ENCODE peak calls at places on chromosomes 4 and X, in six cellular contexts. One of them, this sample, is unnamed.

GRCh38 chr4:148834804-148835598 is 392.8 kb upstream of the NR3C2 start:
- DNase-seq in stomach: no peak
- DNase-seq in hepatocyte: peak
- DNase-seq in AG10803: peak
- DNase-seq in HL-60: peak
- DNase-seq in fibroblast of villous mesenchyme: peak
- DNase-seq in this sample: peak

GRCh38 chrX:44459501-44459900 is 83.2 kb downstream of the FUNDC1 start:
- DNase-seq in stomach: no peak
- DNase-seq in hepatocyte: no peak
- DNase-seq in AG10803: no peak
- DNase-seq in HL-60: no peak
- DNase-seq in fibroblast of villous mesenchyme: no peak
- DNase-seq in this sample: no peak

GRCh38 chr4:4859010-4859798 is at the start of gene MSX1:
- DNase-seq in stomach: peak
- DNase-seq in hepatocyte: peak
- DNase-seq in AG10803: peak
- DNase-seq in HL-60: peak
- DNase-seq in fibroblast of villous mesenchyme: peak
- DNase-seq in this sample: peak

GRCh38 chr4:101865501-101866062 is 75.1 kb downstream of the BANK1 start:
- DNase-seq in stomach: no peak
- DNase-seq in hepatocyte: peak
- DNase-seq in AG10803: peak
- DNase-seq in HL-60: no peak
- DNase-seq in fibroblast of villous mesenchyme: peak
- DNase-seq in this sample: peak

GRCh38 chr4:120927758-120928409 is 5.4 kb upstream of the PRDM5 start:
- DNase-seq in stomach: no peak
- DNase-seq in hepatocyte: no peak
- DNase-seq in AG10803: peak
- DNase-seq in HL-60: no peak
- DNase-seq in fibroblast of villous mesenchyme: no peak
- DNase-seq in this sample: no peak

GRCh38 chrX:17174671-17175070 is 200.3 kb upstream of the NHS start:
- DNase-seq in stomach: no peak
- DNase-seq in hepatocyte: no peak
- DNase-seq in AG10803: no peak
- DNase-seq in HL-60: no peak
- DNase-seq in fibroblast of villous mesenchyme: no peak
- DNase-seq in this sample: no peak

GRCh38 chrX:129983575-129984131 is 1.2 kb downstream of the BCORL1 start:
- DNase-seq in stomach: no peak
- DNase-seq in hepatocyte: no peak
- DNase-seq in AG10803: no peak
- DNase-seq in HL-60: no peak
- DNase-seq in fibroblast of villous mesenchyme: peak
- DNase-seq in this sample: no peak

GRCh38 chr4:57631147-57631546 is 521.0 kb upstream of the IGFBP7 start:
- DNase-seq in stomach: no peak
- DNase-seq in hepatocyte: no peak
- DNase-seq in AG10803: no peak
- DNase-seq in HL-60: no peak
- DNase-seq in fibroblast of villous mesenchyme: no peak
- DNase-seq in this sample: no peak

GRCh38 chr4:154406022-154406835 is 85.4 kb downstream of the DCHS2 start:
- DNase-seq in stomach: no peak
- DNase-seq in hepatocyte: no peak
- DNase-seq in AG10803: no peak
- DNase-seq in HL-60: peak
- DNase-seq in fibroblast of villous mesenchyme: no peak
- DNase-seq in this sample: no peak

GRCh38 chr4:156615066-156615514 is 356.5 kb downstream of the PDGFC start:
- DNase-seq in stomach: no peak
- DNase-seq in hepatocyte: no peak
- DNase-seq in AG10803: peak
- DNase-seq in HL-60: no peak
- DNase-seq in fibroblast of villous mesenchyme: peak
- DNase-seq in this sample: peak

GRCh38 chr4:1294891-1295290 is 5.2 kb downstream of the MAEA start:
- DNase-seq in stomach: no peak
- DNase-seq in hepatocyte: no peak
- DNase-seq in AG10803: no peak
- DNase-seq in HL-60: no peak
- DNase-seq in fibroblast of villous mesenchyme: no peak
- DNase-seq in this sample: no peak

GRCh38 chrX:110310896-110311295 is 7.0 kb downstream of the AMMECR1 start:
- DNase-seq in stomach: no peak
- DNase-seq in hepatocyte: peak
- DNase-seq in AG10803: no peak
- DNase-seq in HL-60: no peak
- DNase-seq in fibroblast of villous mesenchyme: peak
- DNase-seq in this sample: no peak

DNA sequence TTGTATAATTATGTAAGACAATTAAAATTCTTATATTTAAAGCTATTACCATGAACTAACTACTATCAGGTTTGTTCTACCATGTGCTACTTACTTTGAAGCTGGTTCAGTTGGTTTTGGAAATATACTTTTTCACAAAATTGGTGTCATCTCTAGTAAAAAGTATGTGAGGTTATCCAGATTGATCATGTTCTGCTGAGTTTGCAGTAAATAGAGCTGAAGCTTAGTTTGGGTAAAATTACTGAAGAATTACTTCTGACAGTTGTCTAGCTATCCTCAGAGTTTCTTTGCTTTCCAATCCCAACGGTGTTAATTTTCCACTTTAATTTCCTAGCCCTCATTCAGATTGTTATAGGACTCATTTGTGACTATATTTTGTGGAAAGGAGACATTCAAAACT is 184.2 kb downstream of the FAT4 start:
- DNase-seq in stomach: no peak
- DNase-seq in hepatocyte: no peak
- DNase-seq in AG10803: no peak
- DNase-seq in HL-60: no peak
- DNase-seq in fibroblast of villous mesenchyme: no peak
- DNase-seq in this sample: no peak
- TF ChIP-seq CTCF in stomach: no peak
- TF ChIP-seq CTCF in hepatocyte: no peak
- TF ChIP-seq CTCF in AG10803: no peak
- TF ChIP-seq CTCF in HL-60: no peak
- TF ChIP-seq CTCF in fibroblast of villous mesenchyme: no peak
- TF ChIP-seq CTCF in this sample: no peak

DNA sequence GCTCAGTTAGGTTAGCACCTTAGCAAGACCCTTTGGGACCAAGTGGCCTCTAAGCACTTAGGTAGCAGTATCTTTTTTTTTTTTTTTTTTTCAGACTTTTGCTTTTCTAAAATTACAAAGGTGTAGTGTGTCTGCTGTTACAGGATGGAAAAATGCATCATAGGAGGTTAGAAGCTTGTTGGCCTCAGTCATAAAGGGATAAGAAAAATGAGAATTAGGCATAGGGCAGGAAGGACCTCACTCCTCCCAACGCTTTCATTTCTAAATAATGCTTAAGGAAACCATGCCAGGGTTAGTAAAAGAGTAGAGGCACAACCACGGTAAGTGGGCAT is 148.4 kb upstream of the PLAC1 start:
- DNase-seq in stomach: no peak
- DNase-seq in hepatocyte: no peak
- DNase-seq in AG10803: no peak
- DNase-seq in HL-60: no peak
- DNase-seq in fibroblast of villous mesenchyme: no peak
- DNase-seq in this sample: no peak
- H3K4me3 ChIP-seq in stomach: peak
- H3K4me3 ChIP-seq in hepatocyte: no peak
- H3K4me3 ChIP-seq in AG10803: peak
- H3K4me3 ChIP-seq in HL-60: no peak
- H3K4me3 ChIP-seq in fibroblast of villous mesenchyme: peak
- H3K4me3 ChIP-seq in this sample: peak

GRCh38 chrX:41180194-41180902 is 95.1 kb downstream of the USP9X start:
- DNase-seq in stomach: peak
- DNase-seq in hepatocyte: peak
- DNase-seq in AG10803: peak
- DNase-seq in HL-60: peak
- DNase-seq in fibroblast of villous mesenchyme: peak
- DNase-seq in this sample: peak
- TF ChIP-seq CTCF in stomach: no peak
- TF ChIP-seq CTCF in hepatocyte: peak
- TF ChIP-seq CTCF in AG10803: peak
- TF ChIP-seq CTCF in HL-60: peak
- TF ChIP-seq CTCF in fibroblast of villous mesenchyme: peak
- TF ChIP-seq CTCF in this sample: peak

DNA sequence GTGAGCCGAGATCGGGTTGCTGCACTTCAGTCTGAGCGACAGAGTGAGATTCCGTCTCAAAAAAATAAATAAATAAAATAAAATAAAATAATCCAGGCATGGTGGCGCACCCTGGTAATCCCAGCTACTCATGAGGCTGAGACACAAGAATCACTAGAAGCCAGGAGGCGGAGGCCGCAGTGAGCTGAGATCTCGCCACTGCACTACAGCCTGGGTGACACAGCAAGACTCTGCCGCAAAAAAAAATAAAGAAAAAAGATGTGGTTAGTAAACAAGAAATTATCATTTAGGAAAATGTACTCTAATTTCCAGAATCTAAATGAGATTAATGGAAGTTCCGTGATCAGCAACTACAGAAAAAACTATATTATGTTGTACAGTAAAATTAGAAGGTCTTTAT is 14.5 kb upstream of the LRBA start:
- DNase-seq in stomach: no peak
- DNase-seq in hepatocyte: no peak
- DNase-seq in AG10803: no peak
- DNase-seq in HL-60: no peak
- DNase-seq in fibroblast of villous mesenchyme: no peak
- DNase-seq in this sample: no peak
- H3K4me3 ChIP-seq in stomach: no peak
- H3K4me3 ChIP-seq in hepatocyte: no peak
- H3K4me3 ChIP-seq in AG10803: no peak
- H3K4me3 ChIP-seq in HL-60: no peak
- H3K4me3 ChIP-seq in fibroblast of villous mesenchyme: no peak
- H3K4me3 ChIP-seq in this sample: no peak